ENCODE peak calls at places on chromosome 19, in seven cellular contexts. K is bronchial epithelial cell, Q is astrocyte of the cerebellum, L is cardiac fibroblast, N is upper lobe of right lung, C is adrenal gland, O is ascending aorta. A is an unnamed sample.

GRCh38 chr19:34577531-34578101 is 96.1 kb downstream of the WTIP start:
- DNase-seq in O (no peak), Q (no peak), N (no peak), C (no peak), K (no peak), L (no peak), A (no peak)

GRCh38 chr19:27890696-27891095 is 1322.3 kb downstream of the UQCRFS1 start:
- DNase-seq in C (no peak), N (no peak), L (no peak), K (no peak), O (no peak), Q (no peak), A (no peak)

GRCh38 chr19:8585894-8586750 is 8.9 kb upstream of the MYO1F start:
- DNase-seq in L (peak), K (no peak), Q (no peak), N (peak), O (no peak), C (no peak), A (no peak)

GRCh38 chr19:11168568-11168967 is 13.0 kb upstream of the SPC24 start:
- DNase-seq in O (peak), Q (peak), K (peak), C (no peak), L (peak), N (no peak), A (peak)

GRCh38 chr19:54207908-54208783 is 7.5 kb downstream of the RPS9 start:
- DNase-seq in K (peak), L (peak), Q (peak), C (peak), O (peak), N (peak), A (peak)

GRCh38 chr19:49113762-49114629 is at the start of gene LIN7B:
- DNase-seq in K (peak), N (peak), Q (no peak), L (peak), C (peak), O (no peak), A (peak)

GRCh38 chr19:19642506-19643157 is 825 bp downstream of the GMIP start:
- DNase-seq in C (no peak), L (no peak), Q (no peak), O (no peak), N (no peak), K (no peak), A (no peak)

GRCh38 chr19:30923096-30923495 is 426.1 kb downstream of the TSHZ3 start:
- DNase-seq in N (no peak), C (no peak), O (no peak), L (no peak), K (no peak), Q (no peak), A (no peak)

DNA sequence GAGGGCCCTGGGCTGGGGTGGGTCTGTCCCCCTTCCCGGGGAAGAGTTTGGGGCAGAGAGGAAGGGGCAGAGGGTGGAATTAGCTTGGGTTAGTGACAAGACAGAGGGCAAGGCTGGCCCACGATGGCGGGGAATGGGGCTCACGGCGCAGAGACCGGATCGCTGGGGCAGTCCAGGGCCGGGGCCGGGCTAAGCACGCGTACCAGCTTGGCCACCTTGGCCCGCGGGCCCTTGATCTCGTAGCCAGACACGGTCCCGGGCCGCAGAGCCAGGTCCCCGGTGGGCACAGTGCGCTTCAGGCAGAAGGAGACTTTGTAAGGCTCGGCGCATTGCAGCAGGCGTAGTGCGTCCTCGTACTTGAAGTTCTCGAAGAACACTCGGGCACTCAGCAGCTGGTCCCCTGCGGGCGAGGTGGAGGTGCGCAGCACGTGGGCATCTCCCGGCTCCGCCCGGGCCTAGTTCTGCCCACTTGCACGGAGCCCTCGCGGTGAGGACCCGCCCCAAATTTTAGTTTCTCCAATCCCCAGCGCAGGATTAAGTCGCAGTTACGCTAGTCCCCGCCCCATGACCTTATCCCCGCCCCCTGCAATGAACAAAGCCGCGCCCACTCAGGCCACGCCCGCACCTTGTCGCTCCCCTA is 8.6 kb upstream of the HIPK4 start:
- DNase-seq in L (no peak), K (peak), N (peak), O (no peak), Q (no peak), C (no peak), A (peak)
- H3K4me3 ChIP-seq in L (no peak), K (no peak), N (no peak), O (no peak), Q (no peak), C (no peak), A (no peak)

GRCh38 chr19:46616631-46617322 is 8.1 kb downstream of the PTGIR start:
- DNase-seq in O (no peak), C (peak), K (peak), L (peak), Q (no peak), N (peak), A (peak)
- TF ChIP-seq CTCF in O (no peak), C (no peak), K (peak), L (peak), Q (peak), N (peak), A (peak)

GRCh38 chr19:13906910-13907309 is 909 bp downstream of the CC2D1A start:
- DNase-seq in N (no peak), C (no peak), K (no peak), O (no peak), L (no peak), Q (no peak), A (no peak)
- H3K4me3 ChIP-seq in N (peak), C (no peak), K (peak), O (peak), L (peak), Q (peak), A (peak)

GRCh38 chr19:55536951-55537740 is at the start of gene SBK2:
- DNase-seq in N (no peak), Q (no peak), K (no peak), L (no peak), O (no peak), C (no peak), A (no peak)
- TF ChIP-seq CTCF in N (no peak), Q (peak), K (peak), L (peak), O (no peak), C (no peak), A (peak)

DNA sequence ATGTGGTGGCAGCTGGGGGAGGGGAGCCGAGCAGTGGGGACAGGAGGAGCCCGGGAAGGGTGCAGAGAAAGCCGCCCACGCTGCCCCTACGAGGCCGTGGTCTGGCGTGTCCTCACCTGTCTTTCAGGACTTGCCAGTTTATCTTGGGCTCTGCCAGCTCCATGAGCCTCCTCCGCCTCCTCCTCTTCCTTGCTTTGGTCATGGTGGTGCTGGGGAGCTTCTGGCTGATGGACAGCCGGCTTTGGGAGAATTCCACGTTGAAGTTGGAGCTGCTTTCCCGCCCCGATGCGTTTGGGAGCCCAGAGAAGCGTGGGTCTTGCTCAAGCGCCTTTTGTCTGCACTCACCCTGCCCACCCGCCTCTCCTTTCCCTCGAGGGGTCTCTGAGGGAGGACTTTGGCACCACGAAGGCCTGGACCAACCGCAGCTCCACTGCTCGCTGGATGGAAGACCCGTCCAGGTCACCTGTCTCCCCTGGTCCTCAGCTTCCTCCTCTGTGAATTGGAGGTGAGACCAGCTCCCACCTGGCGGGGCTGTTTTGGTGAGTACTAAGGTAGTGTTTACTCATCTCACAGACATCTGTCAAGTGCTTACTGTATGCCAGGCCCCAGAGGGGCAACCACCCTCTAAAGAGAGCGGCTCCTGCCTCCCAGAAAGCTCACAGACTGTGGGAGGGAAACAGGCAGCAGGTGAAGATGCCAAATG is 29.7 kb upstream of the MIER2 start:
- DNase-seq in Q (no peak), C (no peak), L (no peak), N (no peak), K (peak), O (no peak), A (no peak)
- H3K4me3 ChIP-seq in Q (no peak), C (no peak), L (no peak), N (no peak), K (peak), O (no peak), A (no peak)

GRCh38 chr19:52451241-52451640 is 2.1 kb upstream of the ZNF578 start:
- DNase-seq in N (no peak), K (no peak), Q (no peak), C (no peak), L (no peak), O (no peak), A (no peak)
- TF ChIP-seq CTCF in N (no peak), K (no peak), Q (no peak), C (no peak), L (no peak), O (no peak), A (no peak)

A was measured in astrocyte of the spinal cord.